ENCODE peak calls at places on chromosomes 3 and 15, in nine cellular contexts. R is neural crest cell, X is right lobe of liver, E is uterus, Y is fibroblast of lung, N is left lung, J is astrocyte, G is endodermal cell, I is AG04450. H is an unnamed sample.

GRCh38 chr3:191290311-191291025 is 38.7 kb upstream of the CCDC50 start:
- DNase-seq in I (no peak), G (no peak), Y (peak), X (no peak), R (no peak), E (no peak), J (peak), N (no peak), H (no peak)

GRCh38 chr15:74041311-74041756 is 41.0 kb downstream of the GOLGA6A start:
- DNase-seq in X (no peak), E (no peak), N (no peak), J (no peak), G (peak), R (no peak), I (no peak), Y (no peak), H (no peak)

GRCh38 chr3:141240290-141241247 is 8.9 kb downstream of the PXYLP1 start:
- DNase-seq in I (no peak), G (peak), N (no peak), Y (no peak), E (no peak), R (no peak), X (no peak), J (peak), H (no peak)

GRCh38 chr3:170467007-170467406 is 48.3 kb downstream of the CLDN11 start:
- DNase-seq in N (no peak), E (no peak), I (no peak), R (no peak), X (no peak), G (no peak), J (no peak), Y (no peak), H (peak)

GRCh38 chr3:11713171-11713570 is 69.5 kb upstream of the VGLL4 start:
- DNase-seq in X (no peak), G (no peak), N (no peak), E (no peak), I (no peak), R (no peak), J (no peak), Y (no peak), H (no peak)

GRCh38 chr3:53109822-53110771 is 20.1 kb downstream of the RFT1 start:
- DNase-seq in X (no peak), Y (peak), I (peak), R (peak), G (peak), J (no peak), N (no peak), E (peak), H (no peak)

GRCh38 chr3:68256635-68257034 is 602.2 kb upstream of the SUCLG2 start:
- DNase-seq in Y (no peak), N (no peak), R (no peak), I (no peak), E (no peak), X (no peak), G (peak), J (no peak), H (peak)

GRCh38 chr3:51673802-51674654 is 3.0 kb downstream of the TEX264 start:
- DNase-seq in X (peak), I (no peak), J (no peak), G (no peak), R (no peak), E (no peak), N (no peak), Y (no peak), H (no peak)

GRCh38 chr15:94804613-94805012 is 573.3 kb downstream of the MCTP2 start:
- DNase-seq in J (no peak), G (no peak), Y (no peak), N (no peak), R (no peak), E (no peak), X (no peak), I (no peak), H (no peak)

GRCh38 chr3:135169651-135170050 is 374.6 kb downstream of the EPHB1 start:
- DNase-seq in Y (no peak), X (no peak), E (no peak), R (no peak), J (no peak), N (no peak), I (no peak), G (no peak), H (no peak)

GRCh38 chr15:75866916-75867315 is 23.7 kb downstream of the UBE2Q2 start:
- DNase-seq in E (no peak), R (no peak), Y (no peak), N (no peak), J (no peak), I (no peak), G (no peak), X (no peak), H (no peak)

GRCh38 chr15:52528465-52529288 is at the start of gene MYO5A:
- DNase-seq in R (peak), X (peak), J (peak), N (peak), G (peak), I (no peak), E (peak), Y (peak), H (peak)

GRCh38 chr3:30610702-30611410 is 4.5 kb downstream of the TGFBR2 start:
- DNase-seq in E (no peak), G (no peak), X (no peak), R (no peak), J (no peak), N (no peak), I (no peak), Y (no peak), H (no peak)

GRCh38 chr15:95439812-95440380 is 890.6 kb upstream of the NR2F2 start:
- DNase-seq in J (peak), Y (peak), N (no peak), I (no peak), E (no peak), X (no peak), G (peak), R (no peak), H (no peak)

GRCh38 chr3:56291244-56291680 is 177.0 kb downstream of the ERC2 start:
- DNase-seq in E (no peak), X (no peak), R (no peak), N (no peak), Y (no peak), G (no peak), I (no peak), J (peak), H (no peak)

GRCh38 chr15:56342653-56343052 is 22.6 kb upstream of the TEX9 start:
- DNase-seq in E (no peak), J (peak), G (no peak), I (no peak), R (no peak), Y (no peak), N (no peak), X (no peak), H (no peak)

DNA sequence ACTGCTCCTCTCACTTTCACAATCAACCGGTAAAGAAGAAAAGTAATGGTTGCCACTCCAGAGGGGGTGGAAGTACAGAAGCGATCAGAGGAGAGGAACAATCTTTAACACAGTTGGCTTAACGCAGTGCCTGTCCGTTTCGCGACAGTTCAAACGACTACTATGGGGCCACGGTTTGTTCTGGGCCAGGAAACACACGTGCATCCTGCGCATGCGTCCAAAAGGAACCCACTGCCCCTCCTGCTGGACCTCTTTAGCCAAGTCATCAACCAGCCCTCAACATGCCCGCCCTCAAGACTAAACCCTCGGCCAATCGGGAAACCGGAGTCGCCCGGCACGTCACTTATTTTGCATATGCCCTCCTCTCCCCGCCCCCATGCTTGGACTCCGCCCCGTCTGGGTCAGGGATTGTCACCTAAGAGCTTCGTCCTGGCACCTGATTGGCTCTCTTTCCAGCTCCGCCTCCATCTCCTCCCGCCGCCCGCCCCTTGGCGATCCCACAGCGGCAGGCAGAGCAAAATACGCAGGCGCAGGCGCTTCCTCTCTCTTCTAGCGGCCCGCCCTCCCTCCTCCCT is 345 bp upstream of the CDV3 start:
- DNase-seq in R (peak), I (peak), E (peak), Y (peak), X (peak), G (peak), N (peak), J (peak), H (peak)
- TF ChIP-seq CTCF in R (no peak), I (peak), E (no peak), Y (no peak), X (peak), G (peak), N (peak), J (no peak), H (no peak)

GRCh38 chr3:43584043-43584826 is 37.6 kb downstream of the ANO10 start:
- DNase-seq in Y (no peak), I (peak), R (no peak), E (no peak), N (no peak), J (peak), G (no peak), X (no peak), H (no peak)
- TF ChIP-seq CTCF in Y (no peak), I (no peak), R (no peak), E (no peak), N (no peak), J (no peak), G (no peak), X (no peak), H (no peak)

GRCh38 chr3:12842469-12842868 is 1.1 kb upstream of the RPL32 start:
- DNase-seq in J (no peak), N (no peak), R (no peak), G (no peak), X (no peak), E (no peak), Y (no peak), I (no peak), H (no peak)

GRCh38 chr3:12838179-12838965 is 3.0 kb downstream of the RPL32 start:
- DNase-seq in J (peak), G (no peak), Y (no peak), E (no peak), N (no peak), I (no peak), R (no peak), X (no peak), H (no peak)

GRCh38 chr3:12841085-12841969 is at the start of gene RPL32:
- DNase-seq in R (peak), E (peak), G (peak), Y (peak), J (peak), I (peak), N (peak), X (peak), H (peak)

GRCh38 chr3:12840591-12841084 is 727 bp downstream of the RPL32 start:
- DNase-seq in I (no peak), N (no peak), G (no peak), J (no peak), R (no peak), Y (no peak), X (no peak), E (no peak), H (no peak)

DNA sequence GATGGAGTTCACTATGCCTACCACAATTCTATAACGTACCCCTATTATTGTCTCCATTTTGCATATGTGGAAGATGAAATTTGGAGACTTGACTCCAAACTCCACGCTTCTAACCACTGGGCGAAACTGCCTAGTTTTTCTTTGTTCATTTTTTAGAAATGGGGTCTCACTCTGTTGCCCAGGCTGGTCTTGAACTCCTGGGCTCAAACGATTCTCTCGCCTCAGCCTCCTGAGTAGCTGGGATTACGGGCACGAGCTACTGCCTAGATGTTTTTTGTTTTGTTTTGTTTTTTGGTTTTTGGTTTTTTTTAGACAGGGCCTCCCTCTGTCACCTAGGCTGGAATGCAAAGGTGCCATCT is 584 bp upstream of the RPL32 start:
- DNase-seq in G (no peak), J (no peak), E (no peak), Y (no peak), N (no peak), R (no peak), X (no peak), I (no peak), H (no peak)
- TF ChIP-seq CTCF in G (peak), J (no peak), E (no peak), Y (no peak), N (no peak), R (peak), X (no peak), I (no peak), H (no peak)

GRCh38 chr15:50501815-50502214 is 44.7 kb downstream of the USP50 start:
- DNase-seq in E (no peak), X (no peak), G (no peak), R (no peak), Y (no peak), I (no peak), N (no peak), J (no peak), H (no peak)
- TF ChIP-seq CTCF in E (no peak), X (no peak), G (no peak), R (no peak), Y (no peak), I (no peak), N (no peak), J (no peak), H (no peak)

GRCh38 chr3:184230603-184231528 is 1.5 kb downstream of the VWA5B2 start:
- DNase-seq in I (no peak), R (no peak), G (peak), N (peak), J (no peak), E (no peak), Y (no peak), X (no peak), H (peak)

GRCh38 chr3:184228376-184229137 is 828 bp upstream of the VWA5B2 start:
- DNase-seq in Y (no peak), E (no peak), N (peak), I (no peak), G (peak), X (no peak), J (no peak), R (no peak), H (no peak)

GRCh38 chr3:184229424-184230080 is at the start of gene VWA5B2:
- DNase-seq in I (no peak), N (peak), E (peak), J (peak), R (peak), X (no peak), G (peak), Y (peak), H (peak)

GRCh38 chr3:184230081-184230602 is 757 bp downstream of the VWA5B2 start:
- DNase-seq in X (no peak), Y (no peak), N (peak), G (peak), J (no peak), R (no peak), E (no peak), I (no peak), H (peak)

DNA sequence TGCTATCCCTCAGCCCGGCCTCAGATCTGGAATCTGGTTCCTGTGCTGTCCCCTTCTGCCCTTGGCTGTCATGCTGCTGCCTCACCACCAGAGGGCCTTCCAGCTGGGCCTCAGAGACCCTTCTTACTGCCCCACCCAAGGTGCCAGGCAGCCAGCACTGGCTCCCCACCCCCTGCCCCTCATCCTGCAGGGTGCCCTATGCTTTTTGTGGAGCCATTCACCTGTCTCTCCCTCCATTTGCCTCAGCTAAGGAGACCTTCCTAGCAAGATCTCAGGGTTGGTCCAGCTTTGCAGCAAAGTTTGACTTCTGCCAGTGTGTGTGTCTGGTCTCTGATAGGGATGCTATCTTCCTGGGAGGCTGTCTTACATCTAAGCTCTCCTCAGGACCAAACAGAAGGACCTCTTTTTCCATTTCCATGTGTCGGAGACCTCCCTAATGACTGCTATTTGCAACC is 1.9 kb upstream of the VWA5B2 start:
- DNase-seq in J (no peak), E (no peak), X (no peak), G (peak), N (peak), Y (peak), I (no peak), R (peak), H (peak)
- TF ChIP-seq CTCF in J (peak), E (peak), X (peak), G (peak), N (peak), Y (peak), I (peak), R (peak), H (peak)

DNA sequence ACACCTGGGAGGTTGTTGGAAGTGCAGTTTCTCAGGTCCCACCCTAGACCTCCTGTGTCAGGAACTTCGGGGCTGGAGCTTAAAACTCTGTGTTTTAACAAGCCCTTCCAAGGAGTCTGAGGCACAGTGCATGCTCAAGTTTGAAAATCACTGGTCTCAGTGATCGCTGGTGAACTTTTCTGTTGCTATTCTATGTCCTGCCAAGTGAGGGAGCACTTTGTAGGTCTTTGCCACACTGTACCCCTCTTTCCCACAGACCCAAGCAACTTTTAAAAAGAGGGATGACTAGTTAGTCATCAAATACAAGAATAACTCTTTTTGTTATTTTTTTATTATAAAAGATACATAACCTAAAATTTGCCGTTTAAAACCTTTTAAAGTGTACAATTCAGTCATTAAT is 133.7 kb downstream of the AGBL1 start:
- DNase-seq in Y (no peak), E (no peak), R (no peak), J (no peak), N (no peak), X (no peak), G (no peak), I (no peak), H (no peak)
- TF ChIP-seq CTCF in Y (no peak), E (no peak), R (peak), J (no peak), N (no peak), X (no peak), G (peak), I (no peak), H (no peak)

GRCh38 chr15:85687329-85687728 is 107.4 kb downstream of the KLHL25 start:
- DNase-seq in E (no peak), Y (no peak), X (no peak), J (no peak), N (no peak), I (no peak), G (no peak), R (no peak), H (no peak)

GRCh38 chr15:85685366-85685765 is 109.4 kb downstream of the KLHL25 start:
- DNase-seq in X (no peak), J (no peak), R (no peak), N (no peak), I (no peak), Y (no peak), E (no peak), G (no peak), H (no peak)

GRCh38 chr15:85676332-85676731 is 118.4 kb downstream of the KLHL25 start:
- DNase-seq in N (no peak), J (no peak), I (no peak), Y (no peak), G (no peak), E (no peak), R (no peak), X (no peak), H (no peak)

GRCh38 chr15:85684174-85684710 is 110.5 kb downstream of the KLHL25 start:
- DNase-seq in R (no peak), I (no peak), X (no peak), Y (no peak), J (no peak), G (no peak), E (no peak), N (no peak), H (no peak)

DNA sequence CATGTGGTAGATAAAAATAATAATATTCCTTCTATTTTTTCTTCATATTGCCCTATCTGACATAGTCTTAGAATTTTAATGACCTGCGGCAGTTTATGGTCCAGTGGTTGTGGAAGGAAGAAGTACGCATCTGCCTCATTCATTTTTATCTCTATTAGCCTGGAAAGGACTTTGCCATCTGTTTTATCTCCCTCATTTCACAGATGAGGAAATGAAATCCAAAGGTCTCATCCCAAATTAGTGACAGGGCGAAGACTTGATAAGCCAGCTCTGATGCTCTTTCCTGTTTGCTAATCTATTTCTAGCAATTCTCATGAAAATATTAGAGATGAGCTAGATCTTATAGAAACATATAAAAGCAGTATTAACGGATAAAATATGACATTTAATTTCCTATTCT is 113.3 kb downstream of the KLHL25 start:
- DNase-seq in E (no peak), I (no peak), J (no peak), X (no peak), N (no peak), Y (no peak), R (no peak), G (no peak), H (no peak)
- TF ChIP-seq CTCF in E (no peak), I (no peak), J (no peak), X (no peak), N (no peak), Y (no peak), R (no peak), G (no peak), H (no peak)